ENCODE peak calls at places on chromosome 10, in ten cellular contexts. One of them, this sample, is unnamed.

GRCh38 chr10:59517961-59518360 is 155.6 kb upstream of the FAM13C start:
- DNase-seq in activated T-cell treated with anti-CD3 and anti-CD28 coated beads for 1 hour: no peak
- DNase-seq in AG04450: no peak
- DNase-seq in cardiac muscle cell: no peak
- DNase-seq in mucosa of gallbladder: no peak
- DNase-seq in H9: no peak
- DNase-seq in NCI-H2171: no peak
- DNase-seq in stimulated activated CD8-positive, alpha-beta memory T cell treated with anti-CD3 and anti-CD28 coated beads, Interleukin-4, amount 100 ng/mL, for 48 hours: no peak
- DNase-seq in ovary: no peak
- DNase-seq in activated naive CD4-positive, alpha-beta T cell: no peak
- DNase-seq in this sample: no peak

GRCh38 chr10:48501806-48502771 is 102.8 kb downstream of the ARHGAP22 start:
- DNase-seq in activated T-cell treated with anti-CD3 and anti-CD28 coated beads for 1 hour: no peak
- DNase-seq in AG04450: no peak
- DNase-seq in cardiac muscle cell: no peak
- DNase-seq in mucosa of gallbladder: no peak
- DNase-seq in H9: peak
- DNase-seq in NCI-H2171: no peak
- DNase-seq in stimulated activated CD8-positive, alpha-beta memory T cell treated with anti-CD3 and anti-CD28 coated beads, Interleukin-4, amount 100 ng/mL, for 48 hours: peak
- DNase-seq in ovary: no peak
- DNase-seq in activated naive CD4-positive, alpha-beta T cell: no peak
- DNase-seq in this sample: no peak

GRCh38 chr10:72483452-72483851 is 128.7 kb upstream of the DNAJB12 start:
- DNase-seq in activated T-cell treated with anti-CD3 and anti-CD28 coated beads for 1 hour: no peak
- DNase-seq in AG04450: no peak
- DNase-seq in cardiac muscle cell: no peak
- DNase-seq in mucosa of gallbladder: no peak
- DNase-seq in H9: no peak
- DNase-seq in NCI-H2171: no peak
- DNase-seq in stimulated activated CD8-positive, alpha-beta memory T cell treated with anti-CD3 and anti-CD28 coated beads, Interleukin-4, amount 100 ng/mL, for 48 hours: no peak
- DNase-seq in ovary: no peak
- DNase-seq in activated naive CD4-positive, alpha-beta T cell: no peak
- DNase-seq in this sample: no peak

GRCh38 chr10:16440396-16441105 is 3.7 kb downstream of the PTER start:
- DNase-seq in activated T-cell treated with anti-CD3 and anti-CD28 coated beads for 1 hour: no peak
- DNase-seq in AG04450: no peak
- DNase-seq in cardiac muscle cell: peak
- DNase-seq in mucosa of gallbladder: peak
- DNase-seq in H9: no peak
- DNase-seq in NCI-H2171: no peak
- DNase-seq in stimulated activated CD8-positive, alpha-beta memory T cell treated with anti-CD3 and anti-CD28 coated beads, Interleukin-4, amount 100 ng/mL, for 48 hours: peak
- DNase-seq in ovary: no peak
- DNase-seq in activated naive CD4-positive, alpha-beta T cell: no peak
- DNase-seq in this sample: no peak

GRCh38 chr10:104330168-104331117 is 7.8 kb downstream of the ITPRIP start:
- DNase-seq in activated T-cell treated with anti-CD3 and anti-CD28 coated beads for 1 hour: no peak
- DNase-seq in AG04450: no peak
- DNase-seq in cardiac muscle cell: peak
- DNase-seq in mucosa of gallbladder: peak
- DNase-seq in H9: no peak
- DNase-seq in NCI-H2171: no peak
- DNase-seq in stimulated activated CD8-positive, alpha-beta memory T cell treated with anti-CD3 and anti-CD28 coated beads, Interleukin-4, amount 100 ng/mL, for 48 hours: no peak
- DNase-seq in ovary: peak
- DNase-seq in activated naive CD4-positive, alpha-beta T cell: no peak
- DNase-seq in this sample: no peak

GRCh38 chr10:111267673-111268072 is 190.8 kb downstream of the ADRA2A start:
- DNase-seq in activated T-cell treated with anti-CD3 and anti-CD28 coated beads for 1 hour: no peak
- DNase-seq in AG04450: no peak
- DNase-seq in cardiac muscle cell: no peak
- DNase-seq in mucosa of gallbladder: no peak
- DNase-seq in H9: no peak
- DNase-seq in NCI-H2171: no peak
- DNase-seq in stimulated activated CD8-positive, alpha-beta memory T cell treated with anti-CD3 and anti-CD28 coated beads, Interleukin-4, amount 100 ng/mL, for 48 hours: no peak
- DNase-seq in ovary: no peak
- DNase-seq in activated naive CD4-positive, alpha-beta T cell: no peak
- DNase-seq in this sample: no peak

GRCh38 chr10:480498-480927 is 209.0 kb downstream of the DIP2C start:
- DNase-seq in activated T-cell treated with anti-CD3 and anti-CD28 coated beads for 1 hour: no peak
- DNase-seq in AG04450: no peak
- DNase-seq in cardiac muscle cell: no peak
- DNase-seq in mucosa of gallbladder: no peak
- DNase-seq in H9: peak
- DNase-seq in NCI-H2171: no peak
- DNase-seq in stimulated activated CD8-positive, alpha-beta memory T cell treated with anti-CD3 and anti-CD28 coated beads, Interleukin-4, amount 100 ng/mL, for 48 hours: peak
- DNase-seq in ovary: no peak
- DNase-seq in activated naive CD4-positive, alpha-beta T cell: no peak
- DNase-seq in this sample: no peak

GRCh38 chr10:125638555-125638954 is 44.4 kb downstream of the TEX36 start:
- DNase-seq in activated T-cell treated with anti-CD3 and anti-CD28 coated beads for 1 hour: no peak
- DNase-seq in AG04450: no peak
- DNase-seq in cardiac muscle cell: no peak
- DNase-seq in mucosa of gallbladder: no peak
- DNase-seq in H9: no peak
- DNase-seq in NCI-H2171: no peak
- DNase-seq in stimulated activated CD8-positive, alpha-beta memory T cell treated with anti-CD3 and anti-CD28 coated beads, Interleukin-4, amount 100 ng/mL, for 48 hours: no peak
- DNase-seq in ovary: no peak
- DNase-seq in activated naive CD4-positive, alpha-beta T cell: no peak
- DNase-seq in this sample: no peak